ENCODE peak calls at places on chromosomes 6 and 20, in four cellular contexts. One of them, this sample, is unnamed.

GRCh38 chr6:52502306-52503029 is 74.4 kb downstream of the TRAM2 start:
- DNase-seq in HepG2: no peak
- DNase-seq in GM12878: no peak
- DNase-seq in K562: no peak
- DNase-seq in this sample: no peak

GRCh38 chr6:26520088-26520839 is 17.9 kb upstream of the HMGN4 start:
- DNase-seq in HepG2: peak
- DNase-seq in GM12878: no peak
- DNase-seq in K562: no peak
- DNase-seq in this sample: peak

GRCh38 chr6:157505912-157506491 is 125.0 kb downstream of the ZDHHC14 start:
- DNase-seq in HepG2: no peak
- DNase-seq in GM12878: no peak
- DNase-seq in K562: no peak
- DNase-seq in this sample: no peak

GRCh38 chr6:41021832-41022231 is 17.2 kb downstream of the UNC5CL start:
- DNase-seq in HepG2: peak
- DNase-seq in GM12878: no peak
- DNase-seq in K562: no peak
- DNase-seq in this sample: peak

GRCh38 chr6:158471339-158471738 is 88.6 kb upstream of the TMEM181 start:
- DNase-seq in HepG2: no peak
- DNase-seq in GM12878: no peak
- DNase-seq in K562: no peak
- DNase-seq in this sample: no peak

GRCh38 chr20:10603378-10603777 is 70.4 kb downstream of the JAG1 start:
- DNase-seq in HepG2: no peak
- DNase-seq in GM12878: no peak
- DNase-seq in K562: no peak
- DNase-seq in this sample: no peak

GRCh38 chr20:4053516-4053919 is 38.2 kb upstream of the RNF24 start:
- DNase-seq in HepG2: no peak
- DNase-seq in GM12878: no peak
- DNase-seq in K562: no peak
- DNase-seq in this sample: no peak

GRCh38 chr20:58712116-58712822 is 19.7 kb downstream of the NPEPL1 start:
- DNase-seq in HepG2: no peak
- DNase-seq in GM12878: no peak
- DNase-seq in K562: no peak
- DNase-seq in this sample: no peak

GRCh38 chr6:84258268-84258667 is 30.8 kb upstream of the CEP162 start:
- DNase-seq in HepG2: no peak
- DNase-seq in GM12878: no peak
- DNase-seq in K562: no peak
- DNase-seq in this sample: no peak

GRCh38 chr20:32474967-32475819 is 109.9 kb downstream of the NOL4L start:
- DNase-seq in HepG2: peak
- DNase-seq in GM12878: no peak
- DNase-seq in K562: peak
- DNase-seq in this sample: peak

GRCh38 chr20:57389695-57390603 is 1.2 kb upstream of the RBM38 start:
- DNase-seq in HepG2: no peak
- DNase-seq in GM12878: no peak
- DNase-seq in K562: peak
- DNase-seq in this sample: peak

GRCh38 chr6:11811644-11812264 is 33.2 kb upstream of the ADTRP start:
- DNase-seq in HepG2: no peak
- DNase-seq in GM12878: no peak
- DNase-seq in K562: no peak
- DNase-seq in this sample: no peak

GRCh38 chr6:80382796-80383195 is 276.3 kb downstream of the BCKDHB start:
- DNase-seq in HepG2: no peak
- DNase-seq in GM12878: no peak
- DNase-seq in K562: no peak
- DNase-seq in this sample: no peak

GRCh38 chr20:2332711-2333110 is 36.9 kb downstream of the TGM3 start:
- DNase-seq in HepG2: no peak
- DNase-seq in GM12878: no peak
- DNase-seq in K562: no peak
- DNase-seq in this sample: no peak

GRCh38 chr20:34927736-34928135 is 27.9 kb downstream of the GSS start:
- DNase-seq in HepG2: no peak
- DNase-seq in GM12878: no peak
- DNase-seq in K562: no peak
- DNase-seq in this sample: no peak

GRCh38 chr6:55868910-55869479 is 6.4 kb downstream of the BMP5 start:
- DNase-seq in HepG2: no peak
- DNase-seq in GM12878: peak
- DNase-seq in K562: no peak
- DNase-seq in this sample: no peak

GRCh38 chr20:58309607-58310290 is at the start of gene RAB22A:
- DNase-seq in HepG2: peak
- DNase-seq in GM12878: no peak
- DNase-seq in K562: peak
- DNase-seq in this sample: peak

GRCh38 chr6:131258816-131259476 is 123.7 kb downstream of the AKAP7 start:
- DNase-seq in HepG2: no peak
- DNase-seq in GM12878: no peak
- DNase-seq in K562: no peak
- DNase-seq in this sample: no peak

GRCh38 chr6:122789862-122790739 is 1.0 kb downstream of the SMPDL3A start:
- DNase-seq in HepG2: no peak
- DNase-seq in GM12878: no peak
- DNase-seq in K562: peak
- DNase-seq in this sample: peak

GRCh38 chr20:50207026-50207425 is 16.4 kb downstream of the CEBPB start:
- DNase-seq in HepG2: no peak
- DNase-seq in GM12878: no peak
- DNase-seq in K562: no peak
- DNase-seq in this sample: no peak
- TF ChIP-seq NR2C2 in HepG2: no peak
- TF ChIP-seq NR2C2 in GM12878: no peak
- TF ChIP-seq NR2C2 in K562: no peak
- TF ChIP-seq NR2C2 in this sample: no peak

DNA sequence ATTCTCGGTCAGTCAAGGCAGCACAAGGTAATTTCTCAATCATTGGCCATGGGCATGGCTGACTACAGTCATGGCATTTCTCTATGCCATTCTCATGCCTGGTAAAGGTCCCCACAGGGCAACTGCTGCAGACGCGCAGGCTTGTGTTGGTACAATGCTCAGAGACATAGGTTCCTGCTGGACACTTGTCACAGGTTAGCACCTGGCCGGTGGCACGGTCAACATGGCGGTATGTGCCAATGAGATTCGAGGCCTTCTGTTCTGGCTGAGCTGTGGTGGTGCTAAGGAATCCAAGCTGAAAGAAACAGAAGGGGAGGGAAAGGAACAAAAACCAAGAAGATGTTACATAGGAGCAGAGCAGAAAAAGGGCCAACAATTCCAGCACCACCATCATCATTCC is 23.4 kb downstream of the TNFRSF21 start:
- DNase-seq in HepG2: no peak
- DNase-seq in GM12878: no peak
- DNase-seq in K562: no peak
- DNase-seq in this sample: no peak
- TF ChIP-seq NR2C2 in HepG2: no peak
- TF ChIP-seq NR2C2 in GM12878: no peak
- TF ChIP-seq NR2C2 in K562: no peak
- TF ChIP-seq NR2C2 in this sample: no peak

GRCh38 chr6:118869350-118869749 is 24.6 kb upstream of the ASF1A start:
- DNase-seq in HepG2: no peak
- DNase-seq in GM12878: no peak
- DNase-seq in K562: no peak
- DNase-seq in this sample: no peak
- TF ChIP-seq NR2C2 in HepG2: no peak
- TF ChIP-seq NR2C2 in GM12878: no peak
- TF ChIP-seq NR2C2 in K562: no peak
- TF ChIP-seq NR2C2 in this sample: no peak

DNA sequence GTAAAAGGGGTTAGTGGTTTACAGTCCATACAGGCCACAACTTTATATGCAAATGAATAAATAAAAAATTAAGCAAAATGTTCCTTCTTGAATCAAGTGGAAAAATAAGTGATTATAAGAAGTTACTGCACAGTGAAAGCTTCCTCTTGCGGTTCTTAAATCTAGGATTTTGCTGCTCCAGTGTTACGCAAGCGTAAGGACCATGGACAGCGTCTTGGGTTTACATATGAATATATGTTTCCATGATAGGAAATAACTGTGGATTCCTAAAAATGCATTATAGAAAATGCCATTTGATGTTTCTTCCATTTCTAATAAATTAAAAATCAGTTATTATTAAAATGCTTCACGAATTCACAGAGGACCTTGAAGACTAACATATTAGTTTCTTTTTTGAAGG is 176.6 kb upstream of the POU3F2 start:
- DNase-seq in HepG2: peak
- DNase-seq in GM12878: no peak
- DNase-seq in K562: no peak
- DNase-seq in this sample: peak
- TF ChIP-seq NR2C2 in HepG2: no peak
- TF ChIP-seq NR2C2 in GM12878: no peak
- TF ChIP-seq NR2C2 in K562: no peak
- TF ChIP-seq NR2C2 in this sample: no peak

GRCh38 chr6:128230267-128230989 is 290.0 kb downstream of the PTPRK start:
- DNase-seq in HepG2: peak
- DNase-seq in GM12878: no peak
- DNase-seq in K562: no peak
- DNase-seq in this sample: no peak
- TF ChIP-seq NR2C2 in HepG2: no peak
- TF ChIP-seq NR2C2 in GM12878: no peak
- TF ChIP-seq NR2C2 in K562: no peak
- TF ChIP-seq NR2C2 in this sample: no peak

DNA sequence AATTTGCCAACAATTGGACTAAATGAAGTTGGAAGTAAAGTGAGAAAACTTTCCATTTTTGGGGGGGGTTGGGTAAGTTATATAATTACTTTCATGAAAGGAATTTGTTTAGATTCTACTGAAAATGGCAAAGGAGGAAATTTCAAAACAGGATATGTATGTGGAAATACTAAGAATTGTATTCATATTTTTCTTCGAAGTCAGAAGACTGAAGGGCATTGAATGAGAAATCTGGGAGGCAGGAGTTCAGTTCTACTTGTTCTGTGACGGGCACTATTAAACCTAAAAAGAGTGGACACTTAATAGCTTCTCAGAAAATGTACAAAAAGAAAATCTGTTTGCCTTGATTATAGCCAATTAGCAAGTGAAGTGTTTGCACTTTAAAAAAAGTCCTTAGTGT is 114.7 kb downstream of the PRIM2 start:
- DNase-seq in HepG2: peak
- DNase-seq in GM12878: no peak
- DNase-seq in K562: no peak
- DNase-seq in this sample: no peak
- TF ChIP-seq NR2C2 in HepG2: no peak
- TF ChIP-seq NR2C2 in GM12878: no peak
- TF ChIP-seq NR2C2 in K562: no peak
- TF ChIP-seq NR2C2 in this sample: no peak

GRCh38 chr20:20364747-20365558 is 3.0 kb upstream of the INSM1 start:
- DNase-seq in HepG2: no peak
- DNase-seq in GM12878: no peak
- DNase-seq in K562: no peak
- DNase-seq in this sample: peak
- TF ChIP-seq NR2C2 in HepG2: no peak
- TF ChIP-seq NR2C2 in GM12878: no peak
- TF ChIP-seq NR2C2 in K562: no peak
- TF ChIP-seq NR2C2 in this sample: no peak

GRCh38 chr6:135181333-135182119 is 418 bp downstream of the MYB start:
- DNase-seq in HepG2: no peak
- DNase-seq in GM12878: no peak
- DNase-seq in K562: no peak
- DNase-seq in this sample: peak
- TF ChIP-seq NR2C2 in HepG2: no peak
- TF ChIP-seq NR2C2 in GM12878: no peak
- TF ChIP-seq NR2C2 in K562: no peak
- TF ChIP-seq NR2C2 in this sample: no peak